ENCODE peak calls at places on chromosomes 5 and 9, in seven cellular contexts. F is endothelial cell; S is MCF 10A; V is NCI-H1436; L is activated CD4-positive, alpha-beta T cell treated with anti-CD3 and anti-CD28 coated beads, Interleukin-2, amount 50 U/mL, for 1 hour; U is GM03348; H is NCI-H748 treated with DMSO at 0.1 percent for 48 hours. Q is an unnamed sample.

GRCh38 chr9:78236511-78236950 is 656 bp downstream of the CEP78 start:
- DNase-seq in L (no peak), H (peak), S (no peak), V (no peak), U (no peak), F (no peak), Q (no peak)

GRCh38 chr5:107324071-107324470 is 346.7 kb downstream of the EFNA5 start:
- DNase-seq in S (no peak), V (peak), H (no peak), F (no peak), L (no peak), U (no peak), Q (no peak)

GRCh38 chr9:120281665-120282064 is 298.3 kb downstream of the CDK5RAP2 start:
- DNase-seq in H (no peak), L (no peak), S (no peak), V (no peak), F (no peak), U (no peak), Q (no peak)

GRCh38 chr9:36151306-36152210 is 15.0 kb downstream of the GLIPR2 start:
- DNase-seq in V (no peak), L (peak), F (no peak), S (peak), H (no peak), U (peak), Q (no peak)

GRCh38 chr9:79237861-79238260 is 333.9 kb upstream of the TLE4 start:
- DNase-seq in U (no peak), V (no peak), F (no peak), H (no peak), S (no peak), L (no peak), Q (no peak)

GRCh38 chr5:1330146-1330846 is 14.6 kb downstream of the CLPTM1L start:
- DNase-seq in L (no peak), H (no peak), V (no peak), U (no peak), F (no peak), S (peak), Q (no peak)

GRCh38 chr5:58933891-58934628 is 351.2 kb downstream of the RAB3C start:
- DNase-seq in V (no peak), S (no peak), L (peak), H (no peak), U (no peak), F (no peak), Q (no peak)

GRCh38 chr5:11760940-11761603 is 143.2 kb downstream of the CTNND2 start:
- DNase-seq in S (no peak), L (no peak), V (no peak), H (no peak), U (no peak), F (no peak), Q (no peak)

GRCh38 chr9:37290881-37291485 is 131.5 kb upstream of the GRHPR start:
- DNase-seq in H (no peak), S (peak), L (no peak), V (no peak), U (peak), F (no peak), Q (peak)